ENCODE peak calls at places on chromosomes 3 and 15, in ten cellular contexts. U is LHCN-M2; O is SK-N-DZ; H is stimulated activated CD8-positive, alpha-beta memory T cell treated with anti-CD3 and anti-CD28 coated beads, Interleukin-7, amount 100 ng/mL, for 4 hours; F is GM04504; A is stomach; C is NCI-H2081; X is stimulated activated naive CD8-positive, alpha-beta T cell treated with anti-CD3 and anti-CD28 coated beads, Interleukin-15, amount 100 ng/mL, for 72 hours; W is effector memory CD4-positive, alpha-beta T cell; Z is tibial artery. B is an unnamed sample.

GRCh38 chr3:72234394-72234793 is 449.4 kb upstream of the PROK2 start:
- DNase-seq in U (peak; percentile 60), O (no peak), H (no peak), F (peak; percentile 80), A (no peak), C (no peak), X (no peak), W (no peak), Z (peak; percentile 56), B (no peak)

GRCh38 chr3:39343076-39343717 is 13.7 kb downstream of the CCR8 start:
- DNase-seq in U (no peak), O (no peak), H (no peak), F (no peak), A (no peak), C (no peak), X (no peak), W (no peak), Z (no peak), B (no peak)

GRCh38 chr3:105369501-105370371 is 3.0 kb downstream of the ALCAM start:
- DNase-seq in U (peak; percentile 83), O (peak; percentile 75), H (no peak), F (peak; percentile 55), A (peak; percentile 79), C (peak; percentile 82), X (peak; percentile 67), W (peak; percentile 3), Z (peak; percentile 80), B (peak; percentile 44)

GRCh38 chr3:116038968-116039950 is 406.0 kb downstream of the LSAMP start:
- DNase-seq in U (peak; percentile 25), O (no peak), H (no peak), F (peak; percentile 19), A (no peak), C (no peak), X (no peak), W (no peak), Z (no peak), B (no peak)

GRCh38 chr3:69370156-69370944 is 15.5 kb downstream of the FRMD4B start:
- DNase-seq in U (peak; percentile 83), O (no peak), H (no peak), F (no peak), A (peak; percentile 74), C (peak; percentile 1), X (no peak), W (no peak), Z (peak; percentile 83), B (peak; percentile 15)

GRCh38 chr15:81133782-81134461 is at the start of gene CFAP161:
- DNase-seq in U (peak; percentile 60), O (peak; percentile 87), H (no peak), F (no peak), A (peak; percentile 75), C (peak; percentile 93), X (peak; percentile 42), W (no peak), Z (peak; percentile 72), B (peak; percentile 66)

GRCh38 chr3:138600341-138600740 is 6.3 kb upstream of the CEP70 start:
- DNase-seq in U (no peak), O (no peak), H (no peak), F (peak; percentile 35), A (no peak), C (no peak), X (no peak), W (no peak), Z (no peak), B (no peak)

GRCh38 chr15:78454992-78455391 is 17.0 kb downstream of the IREB2 start:
- DNase-seq in U (no peak), O (no peak), H (no peak), F (no peak), A (no peak), C (no peak), X (no peak), W (no peak), Z (no peak), B (no peak)

GRCh38 chr3:55588120-55588765 is 101.1 kb upstream of the WNT5A start:
- DNase-seq in U (no peak), O (no peak), H (no peak), F (no peak), A (no peak), C (no peak), X (no peak), W (no peak), Z (no peak), B (no peak)